ENCODE peak calls at places on chromosomes 3 and 15, in ten cellular contexts. K is MM.1S; J is fibroblast of the conjunctiva; G is NCI-H1930; Q is CD4-positive, alpha-beta T cell; Z is activated CD4-positive, alpha-beta T cell treated with anti-CD3 and anti-CD28 coated beads, Interleukin-2, amount 50 U/mL, for 48 hours; Y is left cardiac atrium; N is endothelial cell; C is NCI-H1092; L is Calu3. A is an unnamed sample.

GRCh38 chr15:99446565-99447496 is 119.0 kb upstream of the MEF2A start:
- DNase-seq in Q (no peak), G (no peak), L (no peak), J (no peak), N (no peak), C (peak), Y (no peak), Z (no peak), K (no peak), A (no peak)

GRCh38 chr3:4999626-5000184 is 20.5 kb downstream of the BHLHE40 start:
- DNase-seq in C (no peak), Q (no peak), K (no peak), Z (no peak), L (no peak), Y (no peak), G (no peak), J (no peak), N (no peak), A (no peak)

GRCh38 chr3:144524531-144524930 is 552.9 kb downstream of the DIPK2A start:
- DNase-seq in C (no peak), Y (no peak), G (no peak), L (no peak), K (no peak), Q (no peak), J (peak), N (no peak), Z (no peak), A (no peak)

GRCh38 chr15:40660686-40661085 is 34.3 kb upstream of the RAD51 start:
- DNase-seq in N (no peak), G (no peak), K (no peak), Q (no peak), L (no peak), C (no peak), J (no peak), Y (no peak), Z (no peak), A (no peak)

GRCh38 chr3:16897254-16897926 is 12.6 kb downstream of the PLCL2 start:
- DNase-seq in K (no peak), Q (no peak), G (no peak), N (no peak), Z (no peak), L (no peak), Y (no peak), J (no peak), C (no peak), A (no peak)

GRCh38 chr3:5301671-5302297 is 114.3 kb downstream of the EDEM1 start:
- DNase-seq in N (no peak), J (no peak), L (no peak), Q (no peak), K (no peak), C (no peak), Y (no peak), G (no peak), Z (no peak), A (no peak)

GRCh38 chr3:141082064-141082463 is 30.9 kb downstream of the SPSB4 start:
- DNase-seq in J (no peak), K (no peak), Y (no peak), L (no peak), G (no peak), N (no peak), C (no peak), Q (no peak), Z (no peak), A (no peak)

GRCh38 chr3:128804017-128804816 is 75.2 kb upstream of the ACAD9 start:
- DNase-seq in Z (peak), C (no peak), N (peak), Q (peak), L (no peak), K (peak), J (no peak), G (no peak), Y (no peak), A (no peak)

GRCh38 chr3:181316481-181316880 is 326.9 kb upstream of the DNAJC19 start:
- DNase-seq in Y (no peak), Q (no peak), C (no peak), G (no peak), J (no peak), Z (no peak), K (peak), L (peak), N (peak), A (peak)

GRCh38 chr3:46565607-46566039 is 479 bp downstream of the LRRC2 start:
- DNase-seq in G (no peak), C (no peak), J (no peak), L (no peak), Y (peak), N (peak), K (no peak), Z (no peak), Q (no peak), A (peak)

GRCh38 chr15:100762289-100762688 is 117.3 kb upstream of the ALDH1A3 start:
- DNase-seq in Y (no peak), J (no peak), Q (no peak), Z (no peak), G (no peak), N (no peak), L (no peak), C (no peak), K (no peak), A (no peak)

GRCh38 chr3:19539488-19540395 is 391.4 kb downstream of the KCNH8 start:
- DNase-seq in L (no peak), Z (no peak), K (peak), Q (no peak), Y (no peak), G (no peak), J (no peak), N (no peak), C (no peak), A (no peak)

GRCh38 chr3:32780735-32781210 is 37.0 kb upstream of the TRIM71 start:
- DNase-seq in Z (peak), Q (peak), L (peak), K (peak), C (no peak), G (peak), N (peak), Y (peak), J (no peak), A (peak)

GRCh38 chr3:74651239-74651638 is 36.8 kb upstream of the CNTN3 start:
- DNase-seq in K (no peak), J (no peak), N (no peak), Y (no peak), Q (no peak), L (no peak), G (no peak), C (no peak), Z (no peak), A (no peak)

GRCh38 chr3:177331203-177331602 is 133.9 kb upstream of the TBL1XR1 start:
- DNase-seq in C (no peak), Q (no peak), Y (no peak), K (no peak), N (no peak), G (no peak), J (no peak), L (no peak), Z (no peak), A (no peak)